ENCODE peak calls at places on chromosomes 13 and 19, in eight cellular contexts. D is NCI-H1105 treated with DMSO at 0.1 percent for 48 hours; K is T-helper 1 cell; O is SK-N-SH; E is GM10248; B is MV-4-11; G is effector memory CD8-positive, alpha-beta T cell; J is NCI-H748 treated with DMSO at 0.1 percent for 48 hours. Z is an unnamed sample.

GRCh38 chr19:13693933-13694332 is 70.4 kb upstream of the MRI1 start:
- DNase-seq in K (no peak), G (no peak), B (no peak), D (no peak), O (no peak), E (no peak), J (peak), Z (no peak)

GRCh38 chr13:73618275-73618865 is 515.8 kb downstream of the KLF12 start:
- DNase-seq in J (no peak), K (no peak), O (no peak), D (no peak), G (no peak), B (no peak), E (no peak), Z (no peak)

GRCh38 chr13:91347996-91348905 is 764 bp downstream of the MIR17HG start:
- DNase-seq in E (peak), K (peak), O (no peak), D (no peak), J (no peak), G (peak), B (peak), Z (peak)

GRCh38 chr19:55419089-55419488 is 11.5 kb upstream of the UBE2S start:
- DNase-seq in G (no peak), O (no peak), J (no peak), D (no peak), E (no peak), B (no peak), K (no peak), Z (no peak)

GRCh38 chr19:35055715-35056179 is 14.2 kb downstream of the HPN start:
- DNase-seq in B (no peak), J (peak), D (peak), K (no peak), G (no peak), O (no peak), E (no peak), Z (no peak)

GRCh38 chr13:113949546-113949945 is 24.3 kb downstream of the C13orf46 start:
- DNase-seq in K (no peak), B (no peak), O (no peak), G (no peak), D (no peak), E (no peak), J (no peak), Z (no peak)

GRCh38 chr13:94707400-94708021 is 4.8 kb downstream of the SOX21 start:
- DNase-seq in G (no peak), B (no peak), K (no peak), E (no peak), O (peak), D (peak), J (peak), Z (no peak)

GRCh38 chr13:77969299-77969698 is 50.7 kb upstream of the EDNRB start:
- DNase-seq in O (no peak), J (no peak), G (no peak), B (no peak), E (no peak), D (no peak), K (no peak), Z (no peak)

GRCh38 chr13:29844441-29844840 is 6.0 kb downstream of the UBL3 start:
- DNase-seq in G (no peak), B (no peak), O (no peak), J (no peak), K (no peak), D (no peak), E (no peak), Z (no peak)

GRCh38 chr19:15563931-15564330 is 51.1 kb upstream of the CYP4F8 start:
- DNase-seq in E (no peak), D (no peak), B (no peak), O (no peak), G (no peak), J (no peak), K (no peak), Z (no peak)

GRCh38 chr19:53774011-53774410 is 50.1 kb downstream of the NLRP12 start:
- DNase-seq in O (no peak), E (no peak), K (no peak), J (no peak), G (no peak), D (no peak), B (no peak), Z (no peak)

GRCh38 chr13:79503069-79503468 is 22.1 kb downstream of the NDFIP2 start:
- DNase-seq in D (no peak), J (no peak), E (no peak), G (no peak), O (no peak), B (no peak), K (no peak), Z (no peak)

GRCh38 chr13:95027638-95028037 is 273.6 kb downstream of the ABCC4 start:
- DNase-seq in G (no peak), E (no peak), D (no peak), J (no peak), O (no peak), B (no peak), K (no peak), Z (no peak)

GRCh38 chr19:5804516-5805464 is at the start of gene NRTN:
- DNase-seq in O (peak), D (peak), E (peak), J (no peak), K (peak), G (no peak), B (no peak), Z (no peak)

GRCh38 chr13:21458457-21458815 is 667 bp downstream of the ZDHHC20 start:
- DNase-seq in D (peak), E (peak), B (no peak), J (peak), K (no peak), O (peak), G (peak), Z (no peak)